ENCODE peak calls at places on chromosomes 4 and X, in four cellular contexts. O, X, E and L are unnamed samples. For H3K4me1 and H3K9me3, the result is how much of the 10 kb centered on the place peaks cover.

GRCh38 chr4:84855774-84856173 is 110.7 kb downstream of the WDFY3 start:
- DNase-seq in O (no peak), X (no peak), E (no peak), L (peak)

GRCh38 chr4:167903291-167903721 is 189.0 kb upstream of the ANXA10 start:
- DNase-seq in O (no peak), X (peak), E (no peak), L (no peak)

GRCh38 chrX:70456256-70456655 is 11.6 kb downstream of the DLG3 start:
- DNase-seq in O (no peak), X (no peak), E (no peak), L (no peak)

GRCh38 chr4:139222215-139222614 is 45.2 kb upstream of the ELF2 start:
- DNase-seq in O (no peak), X (no peak), E (no peak), L (no peak)

GRCh38 chrX:27671234-27671633 is 81.1 kb downstream of the DCAF8L2 start:
- DNase-seq in O (no peak), X (no peak), E (no peak), L (no peak)

GRCh38 chr4:95513022-95513421 is 35.8 kb downstream of the UNC5C start:
- DNase-seq in O (no peak), X (no peak), E (no peak), L (no peak)

GRCh38 chrX:69300323-69300722 is 135.1 kb upstream of the PJA1 start:
- DNase-seq in O (no peak), X (no peak), E (no peak), L (no peak)

GRCh38 chr4:147735413-147736301 is 3.8 kb downstream of the ARHGAP10 start:
- DNase-seq in O (no peak), X (peak), E (no peak), L (no peak)

GRCh38 chr4:13615162-13615561 is 12.4 kb downstream of the BOD1L1 start:
- DNase-seq in O (no peak), X (no peak), E (no peak), L (no peak)

GRCh38 chrX:30635630-30636029 is 17.6 kb upstream of the GK start:
- DNase-seq in O (peak), X (peak), E (no peak), L (no peak)

GRCh38 chr4:153488719-153489384 is 22.7 kb downstream of the TMEM131L start:
- DNase-seq in O (no peak), X (peak), E (peak), L (no peak)

GRCh38 chr4:56575820-56576429 is 70.3 kb downstream of the ARL9 start:
- DNase-seq in O (no peak), X (peak), E (no peak), L (no peak)

GRCh38 chr4:54439831-54440243 is 210.7 kb downstream of the PDGFRA start:
- DNase-seq in O (peak), X (peak), E (no peak), L (peak)

GRCh38 chr4:105666693-105667092 is 41.8 kb downstream of the INTS12 start:
- DNase-seq in O (no peak), X (peak), E (no peak), L (no peak)

GRCh38 chrX:81215685-81216084 is 13.8 kb downstream of the SH3BGRL start:
- DNase-seq in O (no peak), X (no peak), E (no peak), L (no peak)

GRCh38 chrX:134431894-134432293 is 28.1 kb upstream of the HPRT1 start:
- DNase-seq in O (no peak), X (peak), E (no peak), L (no peak)

GRCh38 chrX:154398668-154399526 is 720 bp downstream of the RPL10 start:
- DNase-seq in O (peak), X (peak), E (no peak), L (peak)

GRCh38 chrX:45781901-45782553 is 581.4 kb upstream of the DIPK2B start:
- DNase-seq in O (no peak), X (peak), E (no peak), L (no peak)

GRCh38 chr4:147479376-147479775 is 1.5 kb upstream of the EDNRA start:
- DNase-seq in O (no peak), X (peak), E (no peak), L (no peak)

GRCh38 chrX:8018916-8019315 is 91.7 kb upstream of the PNPLA4 start:
- DNase-seq in O (no peak), X (no peak), E (no peak), L (no peak)
- H3K4me1 ChIP-seq in O (under half), X (under half), E (under half), L (under half)

DNA sequence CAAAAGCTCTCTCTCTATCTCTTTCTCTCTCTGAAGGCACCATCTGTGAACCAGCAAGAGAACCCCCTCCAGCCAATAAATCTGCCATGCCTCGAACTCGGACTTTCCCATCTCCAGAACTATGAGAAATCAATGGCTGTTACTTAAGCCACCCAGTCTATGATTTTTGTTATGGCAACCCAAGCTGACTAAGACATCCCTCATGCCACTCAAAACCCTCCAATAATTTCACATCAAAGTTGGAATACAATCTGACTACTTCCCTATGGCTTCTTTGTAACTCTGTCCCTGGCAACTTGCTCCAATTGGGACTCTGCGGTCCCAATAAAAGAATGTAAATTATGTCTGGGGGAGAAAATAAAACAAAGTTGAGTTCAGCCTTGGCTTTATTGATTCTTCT is 265.7 kb downstream of the SHOX start:
- DNase-seq in O (no peak), X (no peak), E (no peak), L (no peak)
- H3K9me3 ChIP-seq in O (under half), X (under half), E (under half), L (under half)

GRCh38 chr4:128528793-128529553 is 241.4 kb upstream of the PGRMC2 start:
- DNase-seq in O (no peak), X (peak), E (no peak), L (peak)

GRCh38 chr4:128527356-128527755 is 239.7 kb upstream of the PGRMC2 start:
- DNase-seq in O (no peak), X (no peak), E (no peak), L (no peak)

GRCh38 chr4:128525939-128526630 is 238.5 kb upstream of the PGRMC2 start:
- DNase-seq in O (no peak), X (peak), E (no peak), L (peak)

GRCh38 chr4:128525387-128525786 is 237.8 kb upstream of the PGRMC2 start:
- DNase-seq in O (peak), X (peak), E (no peak), L (no peak)

DNA sequence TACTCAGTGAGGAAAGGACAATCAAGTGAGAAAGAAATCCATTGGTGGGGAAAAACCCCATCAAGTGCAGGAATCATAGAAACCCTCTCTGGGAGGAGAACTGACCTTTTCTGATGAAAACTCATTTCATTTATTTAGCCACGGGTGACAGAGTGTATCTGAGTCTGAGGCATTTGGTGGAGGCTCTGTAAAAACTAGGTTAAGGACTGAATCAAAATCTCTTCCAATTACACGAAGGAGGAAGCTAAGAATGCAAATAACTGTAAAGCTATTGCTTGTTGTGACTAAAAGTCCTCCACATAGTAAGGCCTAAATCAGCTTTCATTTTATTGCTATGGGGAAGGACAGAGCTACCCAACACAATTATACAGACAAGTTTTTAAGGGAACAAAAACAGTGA is 240.6 kb upstream of the PGRMC2 start:
- DNase-seq in O (no peak), X (no peak), E (no peak), L (no peak)
- H3K27ac ChIP-seq in O (no peak), X (no peak), E (no peak), L (peak)

GRCh38 chr4:2875556-2875955 is 31.9 kb downstream of the ADD1 start:
- DNase-seq in O (no peak), X (no peak), E (no peak), L (no peak)
- H3K4me1 ChIP-seq in O (under half), X (under half), E (under half), L (under half)

DNA sequence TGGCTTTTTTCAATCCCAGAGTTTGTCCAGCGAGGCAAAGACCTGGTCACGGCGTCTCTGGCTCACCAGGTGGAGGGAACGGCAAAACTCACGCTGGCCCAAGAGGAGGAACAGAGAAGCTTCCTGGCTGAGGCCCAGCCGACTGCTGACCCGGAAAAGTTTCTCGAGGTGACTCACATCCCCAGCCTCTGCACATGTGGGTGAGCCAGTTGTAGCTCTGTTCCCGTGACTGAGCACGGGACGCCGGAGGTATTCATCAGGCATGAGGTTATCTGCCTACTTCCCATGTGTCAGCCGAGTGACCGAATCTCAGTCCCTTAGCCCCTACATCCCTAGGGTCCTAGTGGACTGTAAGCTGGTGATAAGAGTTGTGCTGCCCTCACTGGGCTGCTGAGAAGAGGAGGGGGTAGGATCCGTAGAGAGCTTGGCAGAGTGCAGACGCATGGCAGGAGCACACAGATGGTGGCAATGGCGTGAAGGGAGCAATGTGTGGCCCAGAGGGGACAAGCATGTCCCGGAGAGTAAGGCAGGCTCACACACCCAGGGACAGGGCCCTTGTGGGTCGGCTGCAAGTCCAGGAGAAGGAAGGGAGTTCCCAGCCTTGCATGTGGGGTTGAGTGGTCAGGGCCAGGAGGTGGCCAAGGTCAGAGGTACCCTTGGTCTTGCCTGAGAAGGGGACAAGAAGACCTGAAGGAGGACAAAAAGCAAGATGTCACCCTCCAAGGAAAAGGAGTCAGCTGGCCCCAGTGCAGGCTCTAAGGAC is 42.9 kb downstream of the EVC start:
- DNase-seq in O (no peak), X (peak), E (no peak), L (no peak)
- H3K9me3 ChIP-seq in O (under half), X (under half), E (under half), L (under half)